ENCODE peak calls at places on chromosome 4, in nine cellular contexts. G, N, T, J, I, F, Z, L and H are unnamed samples.

GRCh38 chr4:115374621-115375020 is 261.2 kb upstream of the NDST4 start:
- DNase-seq in G (no peak), N (no peak), T (no peak), J (no peak), I (no peak), F (no peak), Z (no peak), L (no peak), H (no peak)

GRCh38 chr4:2789351-2789750 is 3.5 kb upstream of the SH3BP2 start:
- DNase-seq in G (peak; percentile 16), N (peak; percentile 14), T (no peak), J (no peak), I (no peak), F (no peak), Z (no peak), L (peak; percentile 69), H (no peak)

GRCh38 chr4:53616219-53616618 is 24.9 kb upstream of the LNX1 start:
- DNase-seq in G (no peak), N (no peak), T (no peak), J (no peak), I (no peak), F (no peak), Z (no peak), L (no peak), H (no peak)

GRCh38 chr4:155854597-155855226 is 11.4 kb downstream of the ASIC5 start:
- DNase-seq in G (no peak), N (no peak), T (no peak), J (no peak), I (no peak), F (no peak), Z (peak; percentile 86), L (no peak), H (no peak)

GRCh38 chr4:184282251-184282713 is 64.6 kb upstream of the ENPP6 start:
- DNase-seq in G (peak; percentile 63), N (peak; percentile 66), T (no peak), J (peak; percentile 65), I (no peak), F (no peak), Z (no peak), L (no peak), H (no peak)

GRCh38 chr4:87904627-87905026 is 70.9 kb upstream of the SPP1 start:
- DNase-seq in G (no peak), N (no peak), T (no peak), J (no peak), I (no peak), F (no peak), Z (no peak), L (no peak), H (no peak)

GRCh38 chr4:56705373-56705772 is 24.3 kb upstream of the HOPX start:
- DNase-seq in G (no peak), N (no peak), T (no peak), J (no peak), I (no peak), F (no peak), Z (no peak), L (no peak), H (no peak)

GRCh38 chr4:71270901-71271300 is 67.9 kb upstream of the SLC4A4 start:
- DNase-seq in G (peak; percentile 33), N (no peak), T (no peak), J (peak; percentile 28), I (no peak), F (no peak), Z (peak; percentile 45), L (no peak), H (no peak)

GRCh38 chr4:38386011-38386551 is 277.9 kb upstream of the KLF3 start:
- DNase-seq in G (no peak), N (no peak), T (no peak), J (no peak), I (no peak), F (no peak), Z (no peak), L (no peak), H (no peak)

GRCh38 chr4:7397206-7398103 is 37.3 kb downstream of the PSAPL1 start:
- DNase-seq in G (no peak), N (peak; percentile 26), T (peak; percentile 24), J (no peak), I (peak; percentile 10), F (no peak), Z (peak; percentile 4), L (peak; percentile 76), H (no peak)

GRCh38 chr4:37588150-37588549 is 98.0 kb downstream of the RELL1 start:
- DNase-seq in G (no peak), N (no peak), T (no peak), J (no peak), I (no peak), F (no peak), Z (no peak), L (no peak), H (no peak)

GRCh38 chr4:110071466-110071865 is 126.9 kb downstream of the ELOVL6 start:
- DNase-seq in G (peak; percentile 64), N (peak; percentile 50), T (no peak), J (peak; percentile 61), I (no peak), F (no peak), Z (no peak), L (no peak), H (no peak)

GRCh38 chr4:7196731-7197130 is 4.4 kb downstream of the SORCS2 start:
- DNase-seq in G (no peak), N (peak; percentile 34), T (peak; percentile 24), J (no peak), I (peak; percentile 4), F (no peak), Z (no peak), L (peak; percentile 20), H (no peak)

GRCh38 chr4:105291920-105292319 is 145.2 kb downstream of the TET2 start:
- DNase-seq in G (no peak), N (no peak), T (no peak), J (no peak), I (no peak), F (no peak), Z (peak; percentile 14), L (no peak), H (no peak)

GRCh38 chr4:36237366-36238353 is 6.7 kb downstream of the ARAP2 start:
- DNase-seq in G (no peak), N (no peak), T (no peak), J (no peak), I (no peak), F (no peak), Z (no peak), L (no peak), H (no peak)

GRCh38 chr4:169418846-169419245 is 148.1 kb upstream of the SH3RF1 start:
- DNase-seq in G (no peak), N (no peak), T (no peak), J (no peak), I (no peak), F (no peak), Z (peak; percentile 12), L (no peak), H (no peak)

GRCh38 chr4:27702710-27703431 is 842.2 kb downstream of the STIM2 start:
- DNase-seq in G (no peak), N (no peak), T (no peak), J (no peak), I (no peak), F (no peak), Z (peak; percentile 1), L (no peak), H (no peak)

GRCh38 chr4:2930821-2931764 is 32.1 kb downstream of the NOP14 start:
- DNase-seq in G (peak; percentile 86), N (peak; percentile 88), T (peak; percentile 79), J (peak; percentile 45), I (peak; percentile 22), F (peak; percentile 1), Z (no peak), L (peak; percentile 78), H (no peak)

GRCh38 chr4:3655485-3656429 is 110.4 kb upstream of the ADRA2C start:
- DNase-seq in G (no peak), N (no peak), T (no peak), J (no peak), I (peak; percentile 37), F (no peak), Z (no peak), L (no peak), H (no peak)

GRCh38 chr4:84691800-84692199 is 108.9 kb downstream of the CDS1 start:
- DNase-seq in G (no peak), N (no peak), T (no peak), J (no peak), I (no peak), F (no peak), Z (no peak), L (no peak), H (no peak)

DNA sequence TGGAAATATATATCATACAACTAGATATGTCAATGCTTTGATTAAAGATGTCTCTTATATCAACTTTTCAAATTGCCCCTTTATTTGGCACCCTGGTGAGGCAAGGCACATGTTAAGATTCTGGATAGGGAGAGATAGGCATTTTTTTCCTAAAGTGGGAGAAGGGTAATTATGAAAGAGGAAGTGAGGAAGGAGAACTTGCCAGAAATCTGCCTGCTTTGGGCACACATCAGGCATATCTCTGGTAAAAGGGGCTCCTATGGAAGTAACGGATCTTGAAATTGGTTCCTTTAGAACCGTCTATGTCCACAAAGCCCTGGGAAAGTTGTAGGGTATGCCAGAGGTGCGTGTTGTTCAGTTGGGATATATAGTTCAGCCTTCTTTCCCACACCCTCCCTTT is 5.7 kb downstream of the IL15 start:
- DNase-seq in G (no peak), N (no peak), T (no peak), J (no peak), I (no peak), F (no peak), Z (no peak), L (no peak), H (no peak)
- H3K4me1 ChIP-seq in G (peaks cover 29% of the 10 kb centered on the region), N (peaks cover 16% of the 10 kb centered on the region), T (peaks cover 3% of the 10 kb centered on the region), J (peaks cover 23% of the 10 kb centered on the region), I (no peaks in the 10 kb centered on the region), F (peaks cover 53% of the 10 kb centered on the region), Z (peaks cover 9% of the 10 kb centered on the region), L (peaks cover 10% of the 10 kb centered on the region), H (peaks cover 8% of the 10 kb centered on the region)

DNA sequence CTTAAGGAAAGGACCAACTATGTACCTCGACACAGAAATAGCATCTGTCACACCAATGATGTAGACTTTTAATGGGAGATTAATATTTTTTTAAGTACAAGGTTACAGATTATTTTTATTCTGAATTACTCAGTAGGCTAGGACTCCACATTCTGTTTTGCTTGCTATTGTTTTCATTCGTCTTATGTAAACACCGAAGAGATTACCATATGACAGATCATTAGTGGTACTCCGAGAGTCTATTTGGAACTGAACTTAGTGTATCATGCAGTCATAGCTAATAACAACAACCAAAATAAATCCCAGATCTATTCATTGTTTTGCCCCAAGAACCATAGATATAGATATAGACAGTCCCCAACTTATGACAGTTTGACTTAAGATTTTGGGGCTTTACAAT is 139.7 kb upstream of the SPRY1 start:
- DNase-seq in G (no peak), N (no peak), T (no peak), J (no peak), I (no peak), F (no peak), Z (no peak), L (no peak), H (no peak)
- H3K4me3 ChIP-seq in G (no peak overlapping the region), N (no peak overlapping the region), T (no peak overlapping the region), J (no peak overlapping the region), I (no peak overlapping the region), F (no peak overlapping the region), Z (no peak overlapping the region), L (no peak overlapping the region), H (no peak overlapping the region)

GRCh38 chr4:107153228-107153627 is 117.1 kb upstream of the DKK2 start:
- DNase-seq in G (no peak), N (peak; percentile 30), T (no peak), J (peak; percentile 29), I (no peak), F (no peak), Z (no peak), L (no peak), H (no peak)
- TF ChIP-seq CTCF in G (no peak), N (peak; percentile 27), T (no peak), J (no peak), I (no peak), F (no peak), Z (no peak), L (no peak), H (peak; percentile 32)

GRCh38 chr4:26050671-26051070 is 136.7 kb downstream of the SMIM20 start:
- DNase-seq in G (no peak), N (no peak), T (no peak), J (no peak), I (no peak), F (no peak), Z (no peak), L (no peak), H (no peak)
- H3K4me1 ChIP-seq in G (peaks cover 26% of the 10 kb centered on the region), N (peaks cover 25% of the 10 kb centered on the region), T (no peaks in the 10 kb centered on the region), J (peaks cover 7% of the 10 kb centered on the region), I (peaks cover 17% of the 10 kb centered on the region), F (peaks cover 26% of the 10 kb centered on the region), Z (peaks cover 19% of the 10 kb centered on the region), L (peaks cover 37% of the 10 kb centered on the region), H (no peaks in the 10 kb centered on the region)